ENCODE peak calls at places on chromosomes 6 and 20, in six cellular contexts. F is WERI-Rb-1, K is suprapubic skin, O is epithelial cell of esophagus, C is neural progenitor cell, Y is left ventricle myocardium inferior. Q is an unnamed sample.

GRCh38 chr20:2386516-2387179 is 5.9 kb downstream of the TGM6 start:
- DNase-seq in Y (no peak), K (no peak), F (no peak), C (no peak), O (peak), Q (no peak)

GRCh38 chr6:37187321-37188022 is 17.5 kb downstream of the PIM1 start:
- DNase-seq in K (no peak), F (no peak), C (no peak), O (no peak), Y (no peak), Q (no peak)

GRCh38 chr6:20467437-20467836 is 65.8 kb downstream of the E2F3 start:
- DNase-seq in K (no peak), C (no peak), F (no peak), O (no peak), Y (no peak), Q (no peak)

GRCh38 chr6:147758305-147758704 is 249.8 kb downstream of the SAMD5 start:
- DNase-seq in O (no peak), C (no peak), K (no peak), F (no peak), Y (no peak), Q (no peak)

GRCh38 chr20:31485450-31486339 is 10.6 kb downstream of the REM1 start:
- DNase-seq in F (no peak), C (no peak), O (no peak), Y (peak), K (peak), Q (no peak)

GRCh38 chr6:41040101-41040910 is 1.3 kb upstream of the UNC5CL start:
- DNase-seq in O (peak), C (no peak), Y (no peak), F (no peak), K (peak), Q (no peak)

GRCh38 chr20:33704197-33704924 is 15.7 kb downstream of the PXMP4 start:
- DNase-seq in O (peak), K (no peak), Y (no peak), C (no peak), F (no peak), Q (no peak)

GRCh38 chr6:31042801-31043200 is 32.5 kb downstream of the MUC22 start:
- DNase-seq in K (no peak), O (peak), F (no peak), Y (peak), C (peak), Q (no peak)

GRCh38 chr6:80520195-80520594 is 413.7 kb downstream of the BCKDHB start:
- DNase-seq in C (no peak), Y (no peak), K (no peak), F (no peak), O (no peak), Q (no peak)

GRCh38 chr6:27839303-27840081 is 72.7 kb downstream of the OR2B2 start:
- DNase-seq in Y (no peak), O (peak), K (no peak), F (no peak), C (peak), Q (no peak)

GRCh38 chr6:141956868-141957267 is 175.9 kb upstream of the GJE1 start:
- DNase-seq in F (no peak), O (no peak), Y (no peak), K (no peak), C (no peak), Q (no peak)

GRCh38 chr6:161486903-161487531 is 213.2 kb upstream of the AGPAT4 start:
- DNase-seq in F (no peak), O (peak), Y (no peak), C (no peak), K (no peak), Q (no peak)

GRCh38 chr6:26268659-26269402 is 96.2 kb upstream of the BTN3A2 start:
- DNase-seq in Y (no peak), K (no peak), F (no peak), C (peak), O (peak), Q (no peak)

GRCh38 chr6:118709859-118710350 is 58.5 kb upstream of the CEP85L start:
- DNase-seq in Y (no peak), C (no peak), F (no peak), O (peak), K (no peak), Q (no peak)

GRCh38 chr6:70371454-70372105 is 41.7 kb upstream of the FAM135A start:
- DNase-seq in C (peak), Y (no peak), F (no peak), O (peak), K (no peak), Q (no peak)

GRCh38 chr20:37293301-37293943 is 4.0 kb downstream of the MANBAL start:
- DNase-seq in C (no peak), K (no peak), F (no peak), O (no peak), Y (no peak), Q (no peak)

GRCh38 chr6:18823782-18824386 is 436.7 kb downstream of the RNF144B start:
- DNase-seq in C (peak), Y (no peak), F (peak), O (peak), K (no peak), Q (no peak)

GRCh38 chr20:46021361-46022359 is 7.4 kb upstream of the SLC12A5 start:
- DNase-seq in F (peak), C (peak), K (no peak), Y (no peak), O (peak), Q (peak)

GRCh38 chr6:7479801-7480266 is 61.6 kb upstream of the DSP start:
- DNase-seq in K (no peak), F (no peak), C (no peak), O (peak), Y (no peak), Q (no peak)

GRCh38 chr6:52503344-52503747 is 73.5 kb downstream of the TRAM2 start:
- DNase-seq in K (no peak), O (peak), Y (peak), C (peak), F (peak), Q (no peak)

GRCh38 chr20:63151554-63152321 is 64.2 kb downstream of the YTHDF1 start:
- DNase-seq in K (no peak), O (no peak), F (no peak), Y (no peak), C (no peak), Q (no peak)

GRCh38 chr6:1316482-1317220 is 4.8 kb downstream of the FOXQ1 start:
- DNase-seq in K (no peak), O (peak), F (peak), Y (no peak), C (peak), Q (no peak)

GRCh38 chr20:9761476-9761875 is 77.4 kb downstream of the PAK5 start:
- DNase-seq in O (no peak), K (no peak), F (no peak), Y (no peak), C (no peak), Q (no peak)

GRCh38 chr6:19394687-19395086 is 442.5 kb upstream of the ID4 start:
- DNase-seq in K (no peak), F (no peak), O (no peak), Y (no peak), C (no peak), Q (no peak)

GRCh38 chr20:34874094-34874654 is 1.5 kb upstream of the GGT7 start:
- DNase-seq in O (peak), C (peak), F (peak), Y (peak), K (peak), Q (no peak)

GRCh38 chr6:52403627-52404026 is 16.5 kb upstream of the EFHC1 start:
- DNase-seq in F (no peak), C (no peak), O (peak), K (peak), Y (peak), Q (no peak)

GRCh38 chr6:151002562-151002961 is 137.1 kb downstream of the MTHFD1L start:
- DNase-seq in C (no peak), F (no peak), Y (no peak), K (no peak), O (no peak), Q (no peak)

GRCh38 chr6:16836186-16836981 is 75.1 kb upstream of the ATXN1 start:
- DNase-seq in K (no peak), C (peak), O (no peak), F (no peak), Y (no peak), Q (no peak)

GRCh38 chr20:52105045-52105572 is 86.5 kb downstream of the ZFP64 start:
- DNase-seq in K (peak), Y (no peak), C (peak), F (no peak), O (peak), Q (peak)

GRCh38 chr6:5435449-5435848 is 174.1 kb downstream of the FARS2 start:
- DNase-seq in C (no peak), K (no peak), O (no peak), F (no peak), Y (no peak), Q (no peak)

GRCh38 chr6:140824595-140824994 is 1308.1 kb upstream of the GJE1 start:
- DNase-seq in Y (no peak), C (no peak), K (no peak), F (no peak), O (no peak), Q (no peak)

GRCh38 chr6:39791311-39791710 is 865 bp upstream of the DAAM2 start:
- DNase-seq in C (no peak), Y (no peak), O (no peak), F (peak), K (no peak), Q (no peak)

GRCh38 chr20:21113697-21114096 is 7.5 kb upstream of the LINC00237 start:
- DNase-seq in C (no peak), Y (no peak), F (no peak), K (no peak), O (no peak), Q (no peak)

GRCh38 chr20:44885392-44886275 is at the start of gene YWHAB:
- DNase-seq in C (peak), K (peak), O (peak), F (peak), Y (peak), Q (peak)
- TF ChIP-seq CTCF in C (peak), K (no peak), O (no peak), F (no peak), Y (peak), Q (no peak)

DNA sequence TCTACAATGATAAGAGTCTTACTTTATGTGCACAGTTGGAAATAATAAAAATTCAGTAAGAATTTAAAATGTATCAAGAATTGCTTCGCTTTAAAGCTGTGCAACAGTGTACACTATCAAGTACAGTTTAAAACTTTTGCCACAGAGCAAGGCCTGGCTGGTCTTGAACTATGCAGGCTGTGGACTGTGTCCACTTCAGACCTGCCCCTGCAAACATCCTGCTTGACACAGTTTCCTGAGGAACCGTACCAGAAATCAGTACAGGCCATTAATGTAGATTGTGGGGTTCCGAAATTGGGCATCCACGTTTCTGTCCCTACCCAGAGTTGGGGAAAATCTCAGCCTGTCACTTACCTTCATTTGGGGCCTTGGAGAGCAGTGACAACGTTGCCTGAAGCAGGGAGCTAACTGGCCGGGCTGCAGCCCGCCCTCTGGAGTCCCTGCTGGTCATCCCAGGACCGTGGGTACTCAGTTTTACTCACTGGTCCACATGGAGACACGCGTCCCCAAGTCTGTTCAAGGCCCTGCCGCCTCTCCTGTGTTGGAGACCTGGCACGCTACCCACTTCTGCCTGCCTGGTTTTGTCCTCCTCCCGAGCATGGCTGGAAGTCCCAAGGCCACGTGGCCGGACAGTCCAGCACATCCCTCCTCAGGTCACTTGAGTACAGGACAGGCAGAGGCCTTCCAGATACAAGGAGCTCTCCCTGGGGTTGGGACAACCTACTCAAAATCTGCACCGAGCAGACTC is 8.4 kb downstream of the NINL start:
- DNase-seq in C (no peak), O (no peak), F (no peak), K (no peak), Y (no peak), Q (no peak)
- TF ChIP-seq CTCF in C (no peak), O (no peak), F (no peak), K (no peak), Y (no peak), Q (no peak)

DNA sequence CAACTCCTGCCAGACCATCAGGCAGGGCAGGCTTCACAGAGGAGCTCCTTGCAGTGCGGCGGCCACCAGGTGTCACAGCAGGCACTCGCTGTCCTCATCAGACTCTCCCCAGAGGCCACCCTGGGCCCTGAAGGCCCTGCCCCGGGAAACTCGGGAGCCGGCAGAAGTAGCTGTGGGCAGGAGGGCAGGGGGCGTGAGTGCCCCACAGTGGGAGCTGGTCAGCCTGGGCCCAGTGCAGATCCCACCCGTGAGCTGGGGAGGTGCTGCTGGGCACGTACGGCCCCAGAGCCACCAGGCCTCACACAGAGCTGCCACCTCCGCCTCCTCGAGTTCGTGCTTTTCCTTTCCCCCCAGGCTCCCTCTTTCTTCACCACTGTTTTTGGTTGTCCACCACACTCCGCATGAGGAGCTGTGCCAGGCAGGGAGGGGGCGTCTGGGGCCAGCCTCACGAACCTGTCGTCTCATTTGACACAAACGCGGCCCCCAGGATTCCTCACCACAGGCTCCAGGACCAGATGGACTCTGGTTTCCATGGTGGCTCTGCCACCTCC is 33.8 kb downstream of the FRMD1 start:
- DNase-seq in F (peak), O (no peak), C (no peak), K (peak), Y (no peak), Q (no peak)
- TF ChIP-seq CTCF in F (peak), O (no peak), C (no peak), K (no peak), Y (peak), Q (no peak)

DNA sequence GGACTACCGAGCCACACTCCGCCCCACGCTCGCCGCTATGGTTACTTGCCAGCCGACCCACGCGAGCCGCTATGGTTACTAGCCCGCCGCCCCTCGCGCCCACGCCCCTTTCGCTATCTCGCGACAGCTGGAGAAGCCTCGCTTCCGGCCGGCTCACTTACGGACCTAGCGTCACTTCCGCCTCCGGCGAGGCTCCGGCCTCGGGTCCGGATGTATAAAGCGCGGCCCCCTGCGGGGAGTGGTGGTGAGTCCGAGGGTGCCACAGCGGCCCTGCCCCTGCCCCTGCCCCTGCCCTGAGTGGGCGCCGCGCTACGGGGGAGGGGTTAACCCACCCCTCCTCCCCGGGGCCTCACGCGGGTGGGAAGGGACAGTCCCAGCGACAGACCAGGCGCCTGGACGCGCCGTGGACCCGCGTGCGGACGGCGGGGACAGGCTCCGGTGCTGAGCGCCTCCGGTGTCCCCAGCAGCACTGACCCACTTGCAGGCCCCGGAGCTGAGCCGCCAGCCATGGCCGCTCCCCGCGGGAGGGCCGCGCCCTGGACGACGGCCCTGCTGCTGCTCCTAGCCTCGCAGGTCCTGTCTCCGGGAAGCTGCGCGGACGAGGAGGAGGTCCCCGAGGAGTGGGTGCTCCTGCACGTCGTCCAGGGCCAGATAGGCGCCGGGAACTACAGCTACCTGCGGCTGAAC is at the start of the genes C6orf120 and WDR27:
- DNase-seq in C (peak), F (peak), O (peak), K (peak), Y (peak), Q (peak)
- TF ChIP-seq CTCF in C (no peak), F (no peak), O (no peak), K (no peak), Y (peak), Q (no peak)

GRCh38 chr6:159877256-159877808 is 13.5 kb upstream of the MAS1 start:
- DNase-seq in K (no peak), F (no peak), Y (no peak), O (no peak), C (no peak), Q (no peak)
- TF ChIP-seq CTCF in K (no peak), F (no peak), Y (no peak), O (no peak), C (no peak), Q (no peak)

GRCh38 chr6:15270402-15270801 is 24.5 kb downstream of the JARID2 start:
- DNase-seq in O (no peak), K (no peak), Y (no peak), F (no peak), C (no peak), Q (no peak)

GRCh38 chr6:15279047-15279661 is 33.3 kb downstream of the JARID2 start:
- DNase-seq in Y (no peak), K (no peak), C (no peak), O (no peak), F (no peak), Q (no peak)

GRCh38 chr6:15276036-15276435 is 30.2 kb downstream of the JARID2 start:
- DNase-seq in F (no peak), O (no peak), C (no peak), K (no peak), Y (no peak), Q (no peak)

GRCh38 chr6:15272562-15272961 is 26.7 kb downstream of the JARID2 start:
- DNase-seq in O (no peak), F (no peak), C (no peak), K (no peak), Y (no peak), Q (no peak)

DNA sequence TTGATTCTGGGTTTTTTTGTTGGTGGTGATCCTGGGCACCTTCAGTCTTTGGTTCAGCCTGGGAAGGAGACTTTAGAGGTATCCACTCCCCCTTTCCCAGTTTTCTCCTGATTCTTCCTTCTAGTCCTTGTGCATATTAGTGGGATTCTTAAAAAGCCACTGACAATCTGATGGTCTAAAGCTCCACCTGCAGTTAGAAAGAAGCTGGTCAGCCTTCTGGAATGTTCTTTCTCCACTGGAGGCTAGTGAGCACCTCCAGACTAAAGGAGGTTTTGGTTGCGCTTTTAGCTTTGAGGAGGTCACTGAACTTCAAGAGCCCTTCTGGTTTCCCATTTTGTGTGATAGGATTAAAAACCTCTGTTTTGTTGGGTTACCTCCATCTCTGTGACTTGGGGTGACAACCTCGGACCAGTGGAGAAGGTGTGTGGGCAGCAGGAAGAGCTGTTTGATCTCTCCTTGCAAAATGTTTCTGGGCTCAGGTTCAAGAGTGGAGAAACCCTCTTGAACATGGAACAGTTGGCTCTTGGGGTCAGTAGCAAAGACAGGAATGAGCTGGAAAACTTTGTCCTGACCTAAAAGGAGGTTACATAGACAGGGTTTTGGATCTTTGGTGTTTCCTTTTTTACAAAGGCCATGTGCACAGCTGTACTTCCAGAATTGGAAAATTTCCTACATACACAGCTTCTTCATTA is 29.0 kb downstream of the JARID2 start:
- DNase-seq in C (no peak), K (no peak), F (no peak), Y (no peak), O (no peak), Q (no peak)
- TF ChIP-seq CTCF in C (no peak), K (no peak), F (no peak), Y (peak), O (no peak), Q (no peak)

GRCh38 chr6:106735136-106735535 is 105.8 kb downstream of the QRSL1 start:
- DNase-seq in C (no peak), Y (no peak), K (no peak), F (no peak), O (no peak), Q (no peak)

GRCh38 chr6:106735828-106736227 is 106.5 kb downstream of the QRSL1 start:
- DNase-seq in K (no peak), O (no peak), F (no peak), C (no peak), Y (no peak), Q (no peak)

GRCh38 chr6:106736502-106736901 is 107.1 kb downstream of the QRSL1 start:
- DNase-seq in Y (no peak), C (no peak), K (no peak), O (peak), F (no peak), Q (no peak)

GRCh38 chr6:106740287-106740686 is 110.9 kb downstream of the QRSL1 start:
- DNase-seq in K (no peak), O (no peak), F (no peak), C (no peak), Y (no peak), Q (no peak)

GRCh38 chr6:106739387-106739786 is 110.0 kb downstream of the QRSL1 start:
- DNase-seq in C (no peak), F (no peak), O (peak), Y (peak), K (no peak), Q (no peak)
- TF ChIP-seq CTCF in C (no peak), F (no peak), O (peak), Y (peak), K (no peak), Q (no peak)

GRCh38 chr6:116763048-116763447 is 2.5 kb downstream of the FAM162B start:
- DNase-seq in O (no peak), C (no peak), Y (no peak), F (no peak), K (no peak), Q (no peak)
- TF ChIP-seq CTCF in O (no peak), C (no peak), Y (no peak), F (no peak), K (no peak), Q (no peak)

Q was measured in mesothelial cell of epicardium.